ENCODE peak calls at places on chromosomes 3 and 15, in eight cellular contexts. Z is MM.1S, W is neural progenitor cell, P is GM23338, N is IMR-90, S is hepatocyte, O is OCI-LY7, Y is fibroblast of lung. E is an unnamed sample. For H4K20me1, the result is how much of the 10 kb centered on the place peaks cover.

GRCh38 chr3:14352002-14352627 is 50.3 kb upstream of the SLC6A6 start:
- DNase-seq in S (no peak), N (peak), P (peak), O (peak), Y (no peak), W (no peak), Z (peak), E (no peak)

GRCh38 chr3:37987751-37988179 is 2.8 kb upstream of the VILL start:
- DNase-seq in N (peak), Z (no peak), P (no peak), Y (no peak), W (no peak), O (no peak), S (peak), E (peak)

GRCh38 chr15:44066211-44066827 is 128.8 kb downstream of the FRMD5 start:
- DNase-seq in Y (peak), P (peak), S (peak), N (peak), Z (peak), O (peak), W (peak), E (no peak)

GRCh38 chr15:63836579-63836978 is 2.8 kb upstream of the HERC1 start:
- DNase-seq in P (no peak), S (no peak), Y (no peak), Z (no peak), W (no peak), O (no peak), N (no peak), E (peak)

GRCh38 chr15:94056314-94056713 is 175.0 kb upstream of the MCTP2 start:
- DNase-seq in Y (peak), Z (peak), W (no peak), P (no peak), S (no peak), N (peak), O (no peak), E (no peak)

GRCh38 chr3:47012342-47013230 is 33.1 kb downstream of the NBEAL2 start:
- DNase-seq in P (no peak), Z (no peak), N (no peak), O (no peak), W (no peak), S (no peak), Y (no peak), E (peak)

GRCh38 chr3:76063019-76063418 is 277.7 kb upstream of the ZNF717 start:
- DNase-seq in N (peak), P (no peak), O (no peak), Y (peak), W (no peak), S (no peak), Z (no peak), E (no peak)

GRCh38 chr15:74174216-74174965 is 881 bp downstream of the ISLR start:
- DNase-seq in Z (no peak), W (no peak), P (no peak), Y (no peak), S (peak), N (no peak), O (no peak), E (no peak)

GRCh38 chr15:39969871-39970270 is 36.0 kb downstream of the EIF2AK4 start:
- DNase-seq in Z (no peak), P (no peak), O (no peak), N (peak), Y (peak), S (no peak), W (no peak), E (peak)

GRCh38 chr3:187130346-187131066 is 8.8 kb downstream of the RPL39L start:
- DNase-seq in Z (peak), Y (peak), O (peak), W (no peak), S (no peak), N (peak), P (no peak), E (no peak)

GRCh38 chr3:83317605-83318004 is 1556.2 kb upstream of the GBE1 start:
- DNase-seq in P (peak), S (no peak), Z (no peak), W (no peak), O (no peak), N (no peak), Y (no peak), E (no peak)

GRCh38 chr3:156107504-156107903 is 12.9 kb upstream of the KCNAB1 start:
- DNase-seq in O (no peak), P (no peak), S (no peak), Y (no peak), Z (no peak), N (no peak), W (no peak), E (no peak)

GRCh38 chr3:62154457-62155148 is 218.7 kb downstream of the FEZF2 start:
- DNase-seq in O (no peak), S (no peak), W (no peak), P (peak), Y (no peak), N (no peak), Z (no peak), E (no peak)

GRCh38 chr3:99249627-99250026 is 348.1 kb upstream of the DCBLD2 start:
- DNase-seq in Z (no peak), P (no peak), Y (peak), W (no peak), S (no peak), O (no peak), N (no peak), E (no peak)

GRCh38 chr15:80142646-80143045 is 10.2 kb upstream of the FAH start:
- DNase-seq in Y (no peak), O (no peak), W (no peak), P (no peak), N (no peak), S (no peak), Z (no peak), E (no peak)

DNA sequence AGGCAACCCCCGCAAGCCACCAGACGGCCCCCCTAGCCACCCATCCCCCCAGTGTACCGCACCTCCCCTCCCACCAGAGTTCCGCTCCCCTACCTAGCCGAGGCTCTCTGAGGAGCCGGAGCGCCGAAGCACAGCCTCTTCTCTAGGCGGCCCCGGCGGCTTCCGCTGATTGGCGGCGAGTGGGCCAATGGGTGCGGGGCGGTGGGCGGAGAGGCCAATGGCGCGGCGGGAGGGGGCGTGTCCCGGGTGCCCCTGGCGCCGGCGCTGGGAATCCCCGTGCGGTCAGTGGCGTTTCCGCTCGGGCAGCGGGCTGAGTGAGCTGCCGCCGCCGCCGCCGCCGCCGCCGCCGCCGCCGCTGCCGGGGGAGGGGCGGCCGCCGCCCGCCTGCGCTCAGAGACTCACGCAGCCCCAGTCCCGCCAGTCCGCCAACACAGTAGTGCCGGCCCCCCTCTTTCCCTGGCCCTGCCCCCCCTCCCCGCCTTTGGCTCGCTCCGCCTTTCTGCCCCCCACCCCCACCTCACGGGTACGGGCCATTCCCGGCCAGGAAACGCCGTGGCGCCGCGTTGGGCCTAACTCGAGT is at the start of gene SETD5:
- DNase-seq in W (peak), P (peak), Z (peak), O (peak), Y (peak), N (peak), S (peak), E (peak)
- H4K20me1 ChIP-seq in W (half or more), P (half or more), Z (half or more), O (half or more), Y (under half), N (half or more), S (half or more), E (half or more)

GRCh38 chr3:105783631-105784030 is 85.2 kb downstream of the CBLB start:
- DNase-seq in P (no peak), W (no peak), N (no peak), S (no peak), Z (no peak), Y (no peak), O (no peak), E (no peak)
- H4K20me1 ChIP-seq in P (under half), W (under half), N (under half), S (under half), Z (under half), Y (under half), O (under half), E (under half)

GRCh38 chr15:31374986-31375385 is 48.4 kb downstream of the KLF13 start:
- DNase-seq in Y (no peak), N (no peak), P (no peak), W (no peak), S (no peak), O (no peak), Z (no peak), E (no peak)

GRCh38 chr15:31375772-31376171 is 49.1 kb downstream of the KLF13 start:
- DNase-seq in O (no peak), Z (no peak), P (no peak), Y (no peak), N (no peak), W (no peak), S (no peak), E (peak)

GRCh38 chr15:31377030-31377429 is 50.4 kb downstream of the KLF13 start:
- DNase-seq in N (no peak), O (no peak), Y (no peak), W (no peak), Z (no peak), P (peak), S (peak), E (peak)

GRCh38 chr15:31378363-31378903 is 51.8 kb downstream of the KLF13 start:
- DNase-seq in Z (no peak), Y (no peak), N (no peak), W (no peak), P (no peak), S (no peak), O (no peak), E (no peak)

GRCh38 chr15:31376511-31376910 is 49.9 kb downstream of the KLF13 start:
- DNase-seq in W (no peak), O (no peak), S (no peak), N (no peak), Z (no peak), P (no peak), Y (no peak), E (peak)
- H4K20me1 ChIP-seq in W (under half), O (under half), S (under half), N (under half), Z (under half), P (under half), Y (under half), E (under half)

DNA sequence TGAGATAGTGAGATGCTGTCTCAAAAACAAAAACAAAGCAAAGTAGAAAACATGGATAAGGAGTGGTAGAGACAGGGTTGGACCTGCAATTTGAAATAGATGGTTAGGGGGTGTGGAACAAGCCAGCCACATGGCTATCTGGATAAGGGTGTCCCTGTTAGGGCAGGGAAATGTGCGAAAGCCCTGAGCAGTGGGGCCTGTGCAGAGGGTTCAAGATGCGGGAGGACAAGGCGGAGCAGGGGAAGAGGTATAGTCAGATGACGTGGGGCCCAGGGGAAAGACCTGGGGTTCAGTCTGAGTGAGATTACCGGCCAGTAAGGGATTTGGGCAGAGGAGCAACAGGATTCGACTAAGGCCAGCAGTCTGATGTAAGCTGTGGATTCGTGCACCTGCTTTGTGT is 18.4 kb upstream of the NR2E3 start:
- DNase-seq in W (no peak), Y (no peak), P (no peak), N (no peak), O (no peak), Z (no peak), S (no peak), E (no peak)
- H4K20me1 ChIP-seq in W (under half), Y (under half), P (under half), N (under half), O (under half), Z (under half), S (under half), E (under half)